ENCODE peak calls at places on chromosome 19, in eight cellular contexts. Q, T, W, M, X, R, J and Z are unnamed samples.

GRCh38 chr19:15469513-15470297 is 5.4 kb upstream of the RASAL3 start:
- DNase-seq in J (no peak), X (no peak), M (no peak), Q (no peak), R (no peak), W (no peak), T (no peak), Z (no peak)

GRCh38 chr19:4922530-4923378 is 13.5 kb downstream of the UHRF1 start:
- DNase-seq in R (no peak), W (no peak), J (no peak), T (no peak), Q (no peak), X (peak; percentile 85), M (no peak), Z (no peak)

GRCh38 chr19:45076029-45076850 is at the start of gene ZNF296:
- DNase-seq in W (peak; percentile 30), J (peak; percentile 91), T (peak; percentile 74), X (peak; percentile 85), M (peak; percentile 44), R (peak; percentile 51), Q (no peak), Z (no peak)

GRCh38 chr19:34254552-34255432 is at the start of gene GARRE1:
- DNase-seq in R (no peak), X (peak; percentile 77), W (no peak), Q (no peak), M (peak; percentile 44), J (peak; percentile 41), T (no peak), Z (no peak)

GRCh38 chr19:12639901-12640613 is 26.5 kb downstream of the MAN2B1 start:
- DNase-seq in W (peak; percentile 72), Q (peak; percentile 28), M (peak; percentile 69), R (peak; percentile 46), X (peak; percentile 91), T (peak; percentile 69), J (peak; percentile 83), Z (no peak)

GRCh38 chr19:38684078-38684861 is 36.8 kb downstream of the ACTN4 start:
- DNase-seq in J (peak; percentile 89), M (peak; percentile 59), T (peak; percentile 67), R (peak; percentile 94), X (peak; percentile 89), Q (peak; percentile 75), W (no peak), Z (peak; percentile 40)

GRCh38 chr19:3108775-3109174 is 14.6 kb downstream of the GNA11 start:
- DNase-seq in Q (no peak), X (peak; percentile 67), J (peak; percentile 74), W (peak; percentile 64), R (peak; percentile 45), T (no peak), M (peak; percentile 62), Z (no peak)

GRCh38 chr19:11971045-11971444 is 6.2 kb downstream of the ZNF763 start:
- DNase-seq in X (peak; percentile 28), M (no peak), J (no peak), T (no peak), W (no peak), R (no peak), Q (no peak), Z (no peak)

GRCh38 chr19:482186-483041 is 13.9 kb upstream of the MADCAM1 start:
- DNase-seq in T (no peak), W (no peak), J (no peak), M (no peak), R (no peak), Q (no peak), X (no peak), Z (no peak)

GRCh38 chr19:32691952-32692726 is 518 bp downstream of the NUDT19 start:
- DNase-seq in X (peak; percentile 77), R (peak; percentile 50), M (peak; percentile 83), J (peak; percentile 60), Q (peak; percentile 22), W (peak; percentile 17), T (peak; percentile 45), Z (no peak)

GRCh38 chr19:11338164-11338563 is 1.3 kb downstream of the RAB3D start:
- DNase-seq in T (no peak), Q (no peak), M (no peak), R (no peak), X (no peak), W (no peak), J (peak; percentile 70), Z (no peak)

GRCh38 chr19:39413269-39413902 is 917 bp downstream of the PLEKHG2 start:
- DNase-seq in J (peak; percentile 56), W (no peak), Q (no peak), T (peak; percentile 59), R (no peak), M (peak; percentile 71), X (no peak), Z (no peak)

GRCh38 chr19:10718205-10719196 is 622 bp downstream of the DNM2 start:
- DNase-seq in R (peak; percentile 9), M (peak; percentile 26), Q (no peak), T (no peak), X (peak; percentile 40), J (no peak), W (no peak), Z (no peak)

GRCh38 chr19:43731346-43731745 is 15.5 kb downstream of the IRGC start:
- DNase-seq in Q (no peak), W (no peak), T (no peak), R (no peak), M (no peak), X (no peak), J (no peak), Z (no peak)

GRCh38 chr19:45150731-45151725 is 9.8 kb downstream of the NKPD1 start:
- DNase-seq in Q (no peak), M (no peak), X (no peak), W (no peak), J (no peak), R (peak; percentile 82), T (no peak), Z (no peak)

GRCh38 chr19:2259331-2259730 is 3.1 kb upstream of the JSRP1 start:
- DNase-seq in Q (no peak), J (no peak), X (no peak), M (no peak), R (peak; percentile 64), W (no peak), T (no peak), Z (no peak)

GRCh38 chr19:2666344-2666994 is 36.0 kb downstream of the GNG7 start:
- DNase-seq in T (no peak), M (no peak), R (no peak), X (no peak), W (no peak), J (no peak), Q (no peak), Z (no peak)

GRCh38 chr19:19778666-19779065 is 42.9 kb downstream of the ZNF506 start:
- DNase-seq in R (no peak), W (no peak), J (no peak), M (no peak), T (no peak), Q (no peak), X (no peak), Z (no peak)

GRCh38 chr19:19777692-19778091 is 43.9 kb downstream of the ZNF506 start:
- DNase-seq in T (no peak), Q (no peak), X (no peak), J (no peak), R (no peak), M (no peak), W (no peak), Z (no peak)

GRCh38 chr19:19774354-19775033 is 41.6 kb upstream of the ZNF14 start:
- DNase-seq in Q (no peak), W (no peak), T (no peak), R (no peak), J (no peak), X (peak; percentile 41), M (no peak), Z (no peak)

GRCh38 chr19:19775891-19776205 is 42.9 kb upstream of the ZNF14 start:
- DNase-seq in M (no peak), X (no peak), T (no peak), W (no peak), R (no peak), Q (no peak), J (no peak), Z (no peak)

GRCh38 chr19:19776206-19777008 is 43.5 kb upstream of the ZNF14 start:
- DNase-seq in M (peak; percentile 99), T (peak; percentile 98), J (peak; percentile 98), R (peak; percentile 98), Q (peak; percentile 96), X (peak; percentile 99), W (peak; percentile 93), Z (peak; percentile 98)
- TF ChIP-seq CTCF in M (peak; percentile 15), T (no peak), J (no peak), R (no peak), Q (no peak), X (no peak), W (no peak), Z (no peak)

GRCh38 chr19:50252887-50253268 is 49.5 kb downstream of the MYH14 start:
- DNase-seq in W (no peak), Q (no peak), J (no peak), X (no peak), R (no peak), T (no peak), M (no peak), Z (no peak)
- TF ChIP-seq CTCF in W (no peak), Q (no peak), J (no peak), X (no peak), R (no peak), T (no peak), M (no peak), Z (no peak)

DNA sequence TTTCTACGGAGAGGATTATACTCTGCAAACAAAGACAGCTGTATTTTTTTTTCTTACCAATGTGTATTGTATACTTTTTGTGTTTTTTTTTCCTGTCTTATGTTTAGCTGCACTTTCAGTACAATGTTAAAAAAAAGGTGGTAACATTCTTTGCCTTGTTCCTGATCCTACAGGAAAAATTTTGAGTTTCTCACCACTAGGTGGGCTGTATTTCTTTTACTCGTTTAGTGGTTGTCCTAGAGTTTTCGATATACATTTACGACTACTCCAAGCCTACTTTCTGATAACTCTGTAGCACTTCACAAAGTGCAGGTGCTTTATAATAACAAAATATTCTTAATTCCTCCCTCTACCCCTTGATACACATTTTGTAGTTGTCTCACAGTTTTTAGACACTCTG is 652.2 kb downstream of the UQCRFS1 start:
- DNase-seq in T (no peak), J (no peak), X (no peak), M (no peak), W (no peak), Q (no peak), R (no peak), Z (no peak)
- TF ChIP-seq CTCF in T (no peak), J (no peak), X (no peak), M (no peak), W (no peak), Q (no peak), R (no peak), Z (no peak)

GRCh38 chr19:35590875-35591274 is 4.9 kb downstream of the PMIS2 start:
- DNase-seq in J (no peak), Q (no peak), T (no peak), M (no peak), X (no peak), W (no peak), R (no peak), Z (no peak)

GRCh38 chr19:35595928-35596327 is 10.0 kb downstream of the PMIS2 start:
- DNase-seq in Q (no peak), W (no peak), T (no peak), X (no peak), M (no peak), R (no peak), J (no peak), Z (no peak)

GRCh38 chr19:35601971-35602370 is 10.6 kb upstream of the HAUS5 start:
- DNase-seq in R (no peak), W (no peak), Q (no peak), X (no peak), T (no peak), M (no peak), J (no peak), Z (no peak)

GRCh38 chr19:35592226-35592625 is 6.3 kb downstream of the PMIS2 start:
- DNase-seq in R (peak; percentile 56), M (peak; percentile 25), W (no peak), J (no peak), T (no peak), Q (no peak), X (peak; percentile 19), Z (peak; percentile 8)

GRCh38 chr19:35596366-35596999 is 10.5 kb downstream of the PMIS2 start:
- DNase-seq in T (no peak), X (no peak), R (no peak), J (no peak), W (no peak), Q (no peak), M (no peak), Z (no peak)
- TF ChIP-seq CTCF in T (no peak), X (no peak), R (no peak), J (no peak), W (no peak), Q (no peak), M (no peak), Z (no peak)